ENCODE peak calls at places on chromosome 18, in seven cellular contexts. K is thoracic aorta, B is MM.1S, U is A549, M is uterus, X is prostate gland, W is skeletal muscle cell. O is an unnamed sample.

GRCh38 chr18:28834889-28835288 is 658.0 kb upstream of the CDH2 start:
- DNase-seq in M (no peak), W (peak), K (no peak), U (peak), B (no peak), X (no peak), O (peak)

GRCh38 chr18:58805482-58806187 is 59.0 kb upstream of the ZNF532 start:
- DNase-seq in X (peak), W (no peak), M (peak), B (no peak), K (no peak), U (no peak), O (no peak)

GRCh38 chr18:11857177-11857887 is 6.1 kb downstream of the CHMP1B start:
- DNase-seq in K (peak), X (no peak), W (peak), M (peak), U (peak), B (no peak), O (peak)

GRCh38 chr18:57084331-57085298 is 62.3 kb upstream of the BOD1L2 start:
- DNase-seq in W (no peak), U (no peak), K (no peak), X (no peak), B (peak), M (no peak), O (no peak)

GRCh38 chr18:13437801-13438506 is 219.4 kb downstream of the LDLRAD4 start:
- DNase-seq in K (no peak), U (no peak), X (no peak), B (peak), M (no peak), W (no peak), O (no peak)

GRCh38 chr18:58378980-58379379 is 249.9 kb downstream of the ALPK2 start:
- DNase-seq in W (no peak), X (no peak), M (no peak), K (no peak), B (no peak), U (no peak), O (no peak)

GRCh38 chr18:8373486-8373885 is 235.8 kb upstream of the RAB12 start:
- DNase-seq in W (no peak), M (no peak), X (no peak), U (no peak), B (no peak), K (no peak), O (no peak)

GRCh38 chr18:26721876-26722581 is 143.5 kb downstream of the AQP4 start:
- DNase-seq in K (no peak), M (no peak), B (no peak), W (no peak), U (no peak), X (no peak), O (no peak)

GRCh38 chr18:57965246-57965645 is 78.8 kb upstream of the NEDD4L start:
- DNase-seq in W (no peak), U (no peak), M (no peak), X (no peak), K (no peak), B (no peak), O (no peak)

GRCh38 chr18:7452331-7452730 is 114.8 kb upstream of the PTPRM start:
- DNase-seq in B (peak), W (no peak), U (peak), M (no peak), K (no peak), X (no peak), O (no peak)

GRCh38 chr18:26549486-26550435 is 1.4 kb upstream of the KCTD1 start:
- DNase-seq in U (peak), K (no peak), M (peak), X (peak), B (peak), W (no peak), O (no peak)

GRCh38 chr18:56402872-56403516 is 235.4 kb downstream of the TXNL1 start:
- DNase-seq in X (no peak), W (peak), B (no peak), U (peak), K (no peak), M (peak), O (peak)

GRCh38 chr18:4384932-4385331 is 70.2 kb downstream of the DLGAP1 start:
- DNase-seq in M (no peak), K (no peak), W (no peak), B (no peak), X (no peak), U (no peak), O (no peak)

GRCh38 chr18:48594725-48595124 is 55.9 kb downstream of the CTIF start:
- DNase-seq in W (no peak), U (no peak), K (no peak), B (no peak), M (no peak), X (no peak), O (no peak)

GRCh38 chr18:32315881-32316280 is 126.0 kb downstream of the MEP1B start:
- DNase-seq in U (no peak), X (no peak), B (no peak), M (no peak), W (no peak), K (no peak), O (no peak)

GRCh38 chr18:51513525-51513924 is 316.0 kb upstream of the MEX3C start:
- DNase-seq in M (no peak), U (no peak), K (no peak), B (no peak), W (no peak), X (no peak), O (no peak)

GRCh38 chr18:79884296-79884962 is 67.0 kb downstream of the SLC66A2 start:
- DNase-seq in W (no peak), X (no peak), M (no peak), U (no peak), K (no peak), B (no peak), O (no peak)

GRCh38 chr18:51540562-51540961 is 343.1 kb upstream of the MEX3C start:
- DNase-seq in W (no peak), X (no peak), M (no peak), B (no peak), K (no peak), U (no peak), O (no peak)

GRCh38 chr18:77248873-77249582 is 620 bp upstream of the GALR1 start:
- DNase-seq in U (no peak), B (no peak), M (no peak), X (no peak), W (no peak), K (no peak), O (no peak)

GRCh38 chr18:57909620-57910019 is 106.5 kb upstream of the ATP8B1 start:
- DNase-seq in B (no peak), X (no peak), K (no peak), W (no peak), U (no peak), M (no peak), O (no peak)

GRCh38 chr18:65255417-65255816 is 495.4 kb upstream of the CDH7 start:
- DNase-seq in X (no peak), K (no peak), B (no peak), W (no peak), U (no peak), M (no peak), O (no peak)

GRCh38 chr18:993560-993959 is 88.9 kb downstream of the ADCYAP1 start:
- DNase-seq in X (no peak), U (no peak), B (no peak), M (no peak), W (no peak), K (no peak), O (no peak)

GRCh38 chr18:51039138-51040112 is 9.4 kb downstream of the SMAD4 start:
- DNase-seq in B (no peak), U (no peak), X (no peak), W (no peak), K (no peak), M (no peak), O (no peak)

GRCh38 chr18:27839141-27839540 is 337.8 kb downstream of the CDH2 start:
- DNase-seq in X (no peak), M (no peak), B (no peak), W (peak), K (no peak), U (peak), O (peak)

GRCh38 chr18:12742453-12742852 is 39.6 kb downstream of the PSMG2 start:
- DNase-seq in X (no peak), M (no peak), U (peak), B (no peak), W (no peak), K (no peak), O (no peak)

GRCh38 chr18:42310956-42311355 is 355.9 kb downstream of the PIK3C3 start:
- DNase-seq in W (no peak), U (no peak), X (no peak), B (no peak), M (no peak), K (no peak), O (peak)

GRCh38 chr18:55856191-55856590 is 268.2 kb upstream of the TCF4 start:
- DNase-seq in B (no peak), M (no peak), X (peak), U (peak), K (no peak), W (no peak), O (peak)

GRCh38 chr18:32470136-32470712 is 458 bp downstream of the GAREM1 start:
- DNase-seq in K (no peak), X (peak), M (peak), W (no peak), B (peak), U (peak), O (no peak)

GRCh38 chr18:73153271-73153670 is 285.5 kb upstream of the NETO1 start:
- DNase-seq in W (peak), K (no peak), U (no peak), B (no peak), X (no peak), M (no peak), O (no peak)

GRCh38 chr18:52903858-52904257 is 563.9 kb downstream of the DCC start:
- DNase-seq in B (peak), X (no peak), W (no peak), U (peak), K (no peak), M (no peak), O (no peak)

GRCh38 chr18:33673689-33674088 is 95.7 kb downstream of the ASXL3 start:
- DNase-seq in K (no peak), W (no peak), X (no peak), B (no peak), U (no peak), M (no peak), O (no peak)

GRCh38 chr18:50188652-50189051 is 6.3 kb downstream of the MYO5B start:
- DNase-seq in X (no peak), U (no peak), M (no peak), W (no peak), B (no peak), K (no peak), O (no peak)

GRCh38 chr18:58970943-58971799 is 106.5 kb downstream of the ZNF532 start:
- DNase-seq in W (no peak), K (no peak), M (no peak), U (no peak), X (no peak), B (no peak), O (no peak)

GRCh38 chr18:26208901-26209445 is 17.3 kb upstream of the TAF4B start:
- DNase-seq in M (no peak), B (no peak), W (no peak), X (no peak), U (no peak), K (no peak), O (no peak)

GRCh38 chr18:478679-479078 is 21.8 kb downstream of the COLEC12 start:
- DNase-seq in M (no peak), U (no peak), B (no peak), W (peak), X (no peak), K (no peak), O (no peak)

GRCh38 chr18:7390731-7391492 is 160.0 kb downstream of the LRRC30 start:
- DNase-seq in W (no peak), U (no peak), X (no peak), K (no peak), M (no peak), B (no peak), O (no peak)

GRCh38 chr18:75544496-75544895 is 117.0 kb upstream of the SMIM21 start:
- DNase-seq in K (no peak), X (no peak), B (no peak), U (no peak), W (peak), M (no peak), O (no peak)

DNA sequence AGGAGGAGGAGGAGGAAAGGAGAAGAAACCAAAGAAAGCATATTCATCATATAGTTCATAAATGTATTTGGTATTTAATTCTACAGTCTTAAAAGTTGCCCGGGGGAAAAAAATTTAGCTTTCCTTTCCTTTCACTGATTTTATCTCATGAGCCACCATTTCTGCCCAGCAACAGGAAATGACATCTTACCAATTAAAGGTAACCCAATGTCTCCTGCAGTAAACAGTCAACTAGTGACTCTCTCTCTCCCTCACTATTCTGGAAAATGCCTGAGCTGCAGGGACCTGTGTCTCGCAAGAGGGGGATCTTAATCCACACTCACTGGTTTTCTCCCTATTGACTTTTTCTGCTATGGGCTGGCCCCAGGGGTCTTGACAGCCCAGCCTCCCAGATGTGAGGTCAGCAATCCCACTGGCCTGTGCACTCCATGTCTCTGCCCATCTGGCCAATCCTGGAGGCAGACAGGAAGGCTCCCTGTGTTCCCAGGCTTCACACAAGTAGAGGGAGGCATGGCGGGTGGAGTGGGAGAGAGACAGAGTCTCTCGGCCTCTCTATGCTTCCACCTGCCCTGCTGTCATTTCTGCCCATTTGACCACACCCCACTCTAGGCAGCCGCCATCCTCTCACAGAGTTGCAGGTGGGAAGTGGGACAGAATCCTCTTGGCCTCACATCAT is 85.4 kb upstream of the CABLES1 start:
- DNase-seq in U (no peak), M (no peak), B (no peak), W (no peak), K (no peak), X (no peak), O (no peak)
- H3K4me3 ChIP-seq in U (no peak), M (no peak), B (no peak), W (no peak), K (no peak), X (no peak), O (no peak)

GRCh38 chr18:47262397-47263196 is 11.1 kb upstream of the SKOR2 start:
- DNase-seq in B (no peak), K (no peak), W (no peak), M (no peak), U (no peak), X (no peak), O (no peak)

GRCh38 chr18:47261902-47262301 is 10.4 kb upstream of the SKOR2 start:
- DNase-seq in X (no peak), B (no peak), W (no peak), K (no peak), U (no peak), M (no peak), O (no peak)

GRCh38 chr18:47265197-47265596 is 13.7 kb upstream of the SKOR2 start:
- DNase-seq in W (no peak), K (no peak), B (no peak), X (no peak), U (no peak), M (no peak), O (no peak)

GRCh38 chr18:47263197-47263827 is 11.9 kb upstream of the SKOR2 start:
- DNase-seq in M (no peak), W (no peak), X (no peak), B (no peak), U (no peak), K (no peak), O (no peak)

DNA sequence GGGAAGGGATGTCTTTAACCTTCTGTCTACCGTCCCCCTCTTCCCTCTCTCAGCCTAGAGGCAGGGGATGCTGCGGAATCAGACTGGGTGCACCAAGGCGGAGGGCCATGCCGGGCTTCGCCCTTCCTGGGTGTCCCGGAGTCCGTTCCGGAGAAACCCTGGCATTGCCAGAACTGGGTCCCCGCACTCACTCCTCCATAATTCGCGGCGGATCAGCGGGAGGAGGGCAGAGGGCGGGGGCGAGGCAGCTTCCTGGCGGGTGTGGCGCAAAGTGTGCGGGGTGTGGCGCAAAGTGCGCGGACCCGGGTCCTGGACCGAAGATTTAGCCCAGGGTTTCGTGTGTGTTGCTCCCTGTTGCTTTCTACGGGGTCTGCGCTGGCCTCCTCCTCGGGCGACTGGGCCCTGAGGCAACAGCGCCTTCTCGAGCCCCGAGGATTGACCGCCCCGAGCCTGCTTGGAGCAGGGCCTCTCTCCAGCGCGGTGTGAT is 12.4 kb upstream of the SKOR2 start:
- DNase-seq in B (no peak), W (no peak), K (no peak), X (no peak), M (no peak), U (no peak), O (no peak)
- H3K4me3 ChIP-seq in B (no peak), W (peak), K (peak), X (no peak), M (no peak), U (peak), O (no peak)

DNA sequence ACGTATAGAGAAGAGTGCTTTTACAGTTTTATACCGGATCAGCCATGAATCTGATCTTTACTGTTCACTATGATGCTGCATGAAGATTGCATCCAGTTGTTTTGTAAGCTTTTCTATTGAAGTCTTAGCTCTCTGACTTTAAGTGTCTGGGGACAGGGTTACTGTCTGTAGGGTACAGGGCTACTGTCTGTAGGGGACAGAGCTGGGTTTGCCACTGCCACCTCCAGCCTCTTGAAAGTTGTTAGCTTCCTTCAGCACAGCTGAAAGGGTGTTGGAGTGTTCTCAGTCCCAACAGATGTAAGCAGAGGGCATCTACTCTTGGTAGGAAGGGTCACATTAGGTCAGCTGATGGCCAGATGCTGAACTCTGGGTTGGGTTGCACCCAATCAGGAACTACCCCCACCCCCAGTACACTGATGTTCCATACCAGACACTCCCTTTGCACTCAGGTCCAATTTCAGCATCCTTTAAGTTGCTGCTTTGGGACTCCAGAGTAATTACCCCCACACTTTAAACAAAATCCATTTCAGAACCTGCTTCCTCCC is 58.0 kb downstream of the MYL12B start:
- DNase-seq in W (no peak), B (no peak), U (no peak), M (no peak), K (no peak), X (no peak), O (no peak)
- H3K4me3 ChIP-seq in W (no peak), B (no peak), U (no peak), M (no peak), K (no peak), X (no peak), O (no peak)

DNA sequence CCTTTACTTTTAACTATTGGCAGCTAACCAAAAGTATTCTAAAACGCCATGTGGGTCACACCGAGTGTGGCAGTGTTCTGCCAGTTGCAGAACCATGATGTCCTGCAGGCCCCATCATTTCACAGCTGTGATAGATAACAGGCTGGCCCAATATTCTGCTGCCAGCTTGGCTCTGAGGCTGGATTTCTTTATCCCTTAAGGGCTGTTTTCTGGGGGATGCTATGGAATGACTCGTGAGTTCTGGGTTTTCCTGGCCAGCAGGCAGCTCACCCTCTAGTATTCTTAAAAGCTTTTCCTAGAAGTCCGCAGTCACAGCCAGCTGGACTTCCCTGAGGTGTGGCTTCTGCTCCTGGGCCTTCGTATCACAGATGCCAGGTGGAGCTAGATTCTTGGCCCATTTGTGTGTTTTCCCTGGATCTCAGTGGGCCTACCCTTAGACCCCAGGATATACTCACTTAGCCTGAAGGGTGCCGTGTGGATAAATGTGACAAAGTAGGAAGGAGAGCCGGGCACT is 41.0 kb downstream of the FHOD3 start:
- DNase-seq in M (no peak), B (no peak), W (no peak), K (no peak), X (no peak), U (no peak), O (no peak)
- H3K4me3 ChIP-seq in M (no peak), B (no peak), W (no peak), K (no peak), X (no peak), U (no peak), O (no peak)

DNA sequence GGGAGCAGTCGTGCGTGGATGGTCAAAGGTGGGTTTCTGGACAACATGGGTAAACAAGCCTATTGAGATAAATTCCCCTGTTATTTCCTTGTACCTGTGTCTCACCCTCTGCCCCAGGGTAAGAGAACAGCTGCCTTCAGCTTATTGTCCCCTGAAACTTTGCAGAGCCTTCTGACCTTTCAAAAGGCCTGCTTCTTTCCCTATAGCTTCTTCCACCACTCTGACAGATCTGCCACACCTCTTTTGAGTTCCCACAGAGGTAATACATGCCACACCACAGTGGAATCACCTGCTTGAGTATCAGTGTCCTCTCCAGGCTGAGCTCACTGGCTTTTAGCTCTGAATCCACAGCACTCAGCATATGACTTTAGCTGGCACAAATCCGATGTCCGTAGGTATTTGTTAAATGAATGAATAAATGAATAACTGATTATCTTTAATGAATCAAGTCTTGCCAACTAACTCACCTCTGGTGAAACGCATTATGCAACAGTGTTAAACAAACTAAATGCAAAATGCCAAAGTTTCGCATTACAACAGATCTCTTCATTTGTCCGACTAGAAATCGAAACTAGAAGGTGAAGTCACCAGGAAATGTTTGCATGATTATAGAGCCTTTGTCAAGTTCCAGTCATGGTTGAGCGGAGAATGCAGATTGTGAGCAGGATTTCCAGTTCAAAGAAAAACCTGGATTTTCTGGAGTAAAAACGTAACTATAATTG is 16.3 kb downstream of the DYNAP start:
- DNase-seq in B (no peak), K (no peak), X (peak), M (no peak), U (no peak), W (no peak), O (peak)
- H3K4me3 ChIP-seq in B (no peak), K (no peak), X (peak), M (no peak), U (peak), W (no peak), O (peak)

O was measured in kidney epithelial cell.